ENCODE peak calls at places on chromosome 3, in nine cellular contexts. K, W, J, A, Q, N, Y, G and S are unnamed samples.

GRCh38 chr3:195237981-195238625 is 32.9 kb downstream of the XXYLT1 start:
- DNase-seq in K (no peak), W (no peak), J (peak; percentile 46), A (no peak), Q (no peak), N (no peak), Y (no peak), G (peak; percentile 15), S (peak; percentile 42)

GRCh38 chr3:11155341-11156025 is 1.2 kb downstream of the HRH1 start:
- DNase-seq in K (peak; percentile 67), W (peak; percentile 78), J (peak; percentile 83), A (peak; percentile 81), Q (peak; percentile 40), N (peak; percentile 43), Y (peak; percentile 65), G (peak; percentile 73), S (peak; percentile 79)

GRCh38 chr3:135621184-135621931 is 344.2 kb upstream of the PPP2R3A start:
- DNase-seq in K (no peak), W (no peak), J (no peak), A (no peak), Q (no peak), N (no peak), Y (no peak), G (no peak), S (no peak)

GRCh38 chr3:47974974-47975470 is 41.2 kb downstream of the MAP4 start:
- DNase-seq in K (no peak), W (no peak), J (no peak), A (no peak), Q (no peak), N (no peak), Y (no peak), G (no peak), S (no peak)

GRCh38 chr3:157447026-157447694 is 10.5 kb downstream of the PTX3 start:
- DNase-seq in K (no peak), W (peak; percentile 49), J (no peak), A (no peak), Q (no peak), N (no peak), Y (no peak), G (no peak), S (no peak)

GRCh38 chr3:10428393-10429091 is 76.8 kb downstream of the ATP2B2 start:
- DNase-seq in K (no peak), W (no peak), J (no peak), A (no peak), Q (no peak), N (no peak), Y (no peak), G (no peak), S (peak; percentile 74)

GRCh38 chr3:45915518-45916231 is 27.6 kb upstream of the CXCR6 start:
- DNase-seq in K (no peak), W (peak; percentile 44), J (no peak), A (no peak), Q (no peak), N (peak; percentile 37), Y (no peak), G (no peak), S (no peak)

GRCh38 chr3:13119471-13120220 is 46.4 kb upstream of the IQSEC1 start:
- DNase-seq in K (no peak), W (no peak), J (no peak), A (peak; percentile 59), Q (peak; percentile 43), N (no peak), Y (no peak), G (no peak), S (no peak)

GRCh38 chr3:186646106-186646505 is 5.9 kb downstream of the FETUB start:
- DNase-seq in K (no peak), W (no peak), J (no peak), A (no peak), Q (no peak), N (no peak), Y (no peak), G (no peak), S (no peak)

GRCh38 chr3:134315286-134316106 is 58.8 kb downstream of the AMOTL2 start:
- DNase-seq in K (peak; percentile 83), W (no peak), J (peak; percentile 91), A (peak; percentile 90), Q (peak; percentile 25), N (no peak), Y (peak; percentile 75), G (peak; percentile 42), S (peak; percentile 88)

GRCh38 chr3:111200027-111200426 is 128.4 kb downstream of the NECTIN3 start:
- DNase-seq in K (no peak), W (no peak), J (no peak), A (no peak), Q (no peak), N (no peak), Y (no peak), G (no peak), S (no peak)
- H3K27ac ChIP-seq in K (no peak overlapping the region), W (no peak overlapping the region), J (no peak overlapping the region), A (no peak overlapping the region), Q (no peak overlapping the region), N (no peak overlapping the region), Y (no peak overlapping the region), G (no peak overlapping the region), S (no peak overlapping the region)

GRCh38 chr3:148205945-148206845 is 491.5 kb upstream of the AGTR1 start:
- DNase-seq in K (no peak), W (no peak), J (no peak), A (no peak), Q (no peak), N (no peak), Y (no peak), G (no peak), S (no peak)

GRCh38 chr3:148203263-148204010 is 494.3 kb upstream of the AGTR1 start:
- DNase-seq in K (no peak), W (no peak), J (no peak), A (no peak), Q (no peak), N (no peak), Y (no peak), G (no peak), S (no peak)

GRCh38 chr3:148202386-148202785 is 495.3 kb upstream of the AGTR1 start:
- DNase-seq in K (no peak), W (no peak), J (no peak), A (no peak), Q (no peak), N (no peak), Y (no peak), G (no peak), S (no peak)
- TF ChIP-seq CTCF in K (no peak), W (no peak), J (no peak), A (no peak), Q (no peak), N (no peak), Y (no peak), G (no peak), S (no peak)

DNA sequence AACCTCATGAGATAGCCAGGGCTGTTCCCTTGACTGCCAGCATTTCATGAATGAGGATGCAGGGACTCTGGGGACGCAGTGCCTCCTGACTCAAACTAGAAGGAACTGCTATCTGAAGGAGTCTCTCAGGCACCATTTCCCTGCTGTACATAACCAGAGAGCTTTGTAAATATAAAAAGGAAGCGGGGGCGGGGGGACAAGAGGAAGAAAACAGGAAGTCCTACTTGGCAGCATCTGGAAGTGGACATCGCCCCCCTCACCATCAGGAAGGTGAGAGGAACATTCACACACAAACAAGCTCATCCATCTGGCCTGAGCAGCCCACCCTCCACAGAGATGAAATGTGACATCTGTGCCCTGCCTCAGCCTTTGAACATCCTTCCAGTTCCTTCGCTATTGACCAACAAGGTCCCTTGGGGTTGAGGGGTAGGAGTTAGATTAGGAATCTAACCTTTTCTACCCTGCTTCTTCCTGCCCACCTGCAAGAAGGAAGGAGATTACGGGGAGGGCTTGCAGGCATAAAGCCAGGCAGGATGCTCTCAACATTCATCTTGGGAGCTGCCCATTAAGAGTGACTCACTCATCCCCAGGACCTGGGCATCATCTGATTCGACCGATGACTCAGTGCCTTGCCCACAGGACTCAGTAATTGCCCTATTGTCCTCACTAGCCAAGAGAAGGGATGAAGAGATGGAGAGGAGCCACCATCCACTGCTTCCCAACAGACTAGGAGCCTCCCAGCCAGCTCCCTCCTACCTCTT is 31.9 kb downstream of the SH3BP5 start:
- DNase-seq in K (no peak), W (peak; percentile 73), J (peak; percentile 80), A (peak; percentile 73), Q (no peak), N (no peak), Y (no peak), G (no peak), S (no peak)
- H3K27ac ChIP-seq in K (peak overlapping the region; percentile 40), W (no peak overlapping the region), J (peak overlapping the region; percentile 8), A (peak overlapping the region; percentile 55), Q (no peak overlapping the region), N (no peak overlapping the region), Y (peak overlapping the region; percentile 5), G (no peak overlapping the region), S (peak overlapping the region; percentile 2)

GRCh38 chr3:192130534-192131132 is 596.7 kb downstream of the FGF12 start:
- DNase-seq in K (peak; percentile 21), W (peak; percentile 43), J (peak; percentile 62), A (no peak), Q (peak; percentile 66), N (peak; percentile 36), Y (no peak), G (peak; percentile 36), S (peak; percentile 16)
- TF ChIP-seq CTCF in K (peak; percentile 87), W (peak; percentile 45), J (peak; percentile 80), A (peak; percentile 76), Q (peak; percentile 65), N (peak; percentile 5), Y (peak; percentile 78), G (peak; percentile 40), S (peak; percentile 67)

GRCh38 chr3:50319181-50319871 is 3.2 kb downstream of the HYAL2 start:
- DNase-seq in K (no peak), W (no peak), J (no peak), A (no peak), Q (no peak), N (no peak), Y (no peak), G (no peak), S (peak; percentile 10)
- H3K27ac ChIP-seq in K (peak overlapping the region; percentile 99), W (no peak overlapping the region), J (peak overlapping the region; percentile 93), A (no peak overlapping the region), Q (no peak overlapping the region), N (peak overlapping the region; percentile 71), Y (peak overlapping the region; percentile 93), G (no peak overlapping the region), S (no peak overlapping the region)